ENCODE peak calls at places on chromosomes 2 and 18, in seven cellular contexts. One of them, this sample, is unnamed.

GRCh38 chr18:72637319-72638113 is 93.4 kb upstream of the CBLN2 start:
- DNase-seq in Panc1: no peak
- DNase-seq in astrocyte of the spinal cord: no peak
- DNase-seq in PC-3: no peak
- DNase-seq in mammary epithelial cell: no peak
- DNase-seq in GM20000: no peak
- DNase-seq in GM12865: no peak
- DNase-seq in this sample: no peak

GRCh38 chr2:202116686-202117085 is 43.6 kb downstream of the KIAA2012 start:
- DNase-seq in Panc1: no peak
- DNase-seq in astrocyte of the spinal cord: no peak
- DNase-seq in PC-3: no peak
- DNase-seq in mammary epithelial cell: no peak
- DNase-seq in GM20000: no peak
- DNase-seq in GM12865: no peak
- DNase-seq in this sample: no peak

GRCh38 chr18:58221060-58221725 is 177.2 kb downstream of the NEDD4L start:
- DNase-seq in Panc1: peak
- DNase-seq in astrocyte of the spinal cord: peak
- DNase-seq in PC-3: peak
- DNase-seq in mammary epithelial cell: peak
- DNase-seq in GM20000: no peak
- DNase-seq in GM12865: no peak
- DNase-seq in this sample: peak

GRCh38 chr18:53567935-53568574 is 656.4 kb downstream of the MBD2 start:
- DNase-seq in Panc1: no peak
- DNase-seq in astrocyte of the spinal cord: peak
- DNase-seq in PC-3: peak
- DNase-seq in mammary epithelial cell: no peak
- DNase-seq in GM20000: peak
- DNase-seq in GM12865: peak
- DNase-seq in this sample: peak

GRCh38 chr2:120229341-120229740 is 6.1 kb upstream of the TMEM185B start:
- DNase-seq in Panc1: no peak
- DNase-seq in astrocyte of the spinal cord: no peak
- DNase-seq in PC-3: no peak
- DNase-seq in mammary epithelial cell: no peak
- DNase-seq in GM20000: no peak
- DNase-seq in GM12865: no peak
- DNase-seq in this sample: no peak

GRCh38 chr2:48738806-48739205 is 16.7 kb downstream of the LHCGR start:
- DNase-seq in Panc1: no peak
- DNase-seq in astrocyte of the spinal cord: peak
- DNase-seq in PC-3: peak
- DNase-seq in mammary epithelial cell: peak
- DNase-seq in GM20000: no peak
- DNase-seq in GM12865: no peak
- DNase-seq in this sample: no peak

GRCh38 chr2:69428981-69429380 is 8.3 kb downstream of the NFU1 start:
- DNase-seq in Panc1: no peak
- DNase-seq in astrocyte of the spinal cord: no peak
- DNase-seq in PC-3: no peak
- DNase-seq in mammary epithelial cell: no peak
- DNase-seq in GM20000: no peak
- DNase-seq in GM12865: no peak
- DNase-seq in this sample: no peak

GRCh38 chr18:12911928-12912703 is 28.1 kb upstream of the PTPN2 start:
- DNase-seq in Panc1: no peak
- DNase-seq in astrocyte of the spinal cord: no peak
- DNase-seq in PC-3: no peak
- DNase-seq in mammary epithelial cell: no peak
- DNase-seq in GM20000: no peak
- DNase-seq in GM12865: no peak
- DNase-seq in this sample: no peak

GRCh38 chr2:120531863-120532600 is 186.1 kb downstream of the INHBB start:
- DNase-seq in Panc1: no peak
- DNase-seq in astrocyte of the spinal cord: peak
- DNase-seq in PC-3: no peak
- DNase-seq in mammary epithelial cell: no peak
- DNase-seq in GM20000: no peak
- DNase-seq in GM12865: no peak
- DNase-seq in this sample: no peak

GRCh38 chr2:237702439-237703397 is 75.3 kb downstream of the LRRFIP1 start:
- DNase-seq in Panc1: no peak
- DNase-seq in astrocyte of the spinal cord: peak
- DNase-seq in PC-3: no peak
- DNase-seq in mammary epithelial cell: peak
- DNase-seq in GM20000: no peak
- DNase-seq in GM12865: no peak
- DNase-seq in this sample: peak

GRCh38 chr2:228527481-228527880 is 346.0 kb upstream of the SPHKAP start:
- DNase-seq in Panc1: no peak
- DNase-seq in astrocyte of the spinal cord: no peak
- DNase-seq in PC-3: peak
- DNase-seq in mammary epithelial cell: no peak
- DNase-seq in GM20000: no peak
- DNase-seq in GM12865: no peak
- DNase-seq in this sample: no peak

GRCh38 chr2:237310515-237311114 is 103.3 kb downstream of the COL6A3 start:
- DNase-seq in Panc1: no peak
- DNase-seq in astrocyte of the spinal cord: peak
- DNase-seq in PC-3: peak
- DNase-seq in mammary epithelial cell: no peak
- DNase-seq in GM20000: no peak
- DNase-seq in GM12865: no peak
- DNase-seq in this sample: no peak

GRCh38 chr2:173146590-173146989 is 70.9 kb downstream of the MAP3K20 start:
- DNase-seq in Panc1: no peak
- DNase-seq in astrocyte of the spinal cord: no peak
- DNase-seq in PC-3: peak
- DNase-seq in mammary epithelial cell: no peak
- DNase-seq in GM20000: no peak
- DNase-seq in GM12865: peak
- DNase-seq in this sample: no peak

GRCh38 chr2:174840436-174840835 is 76.2 kb upstream of the CHRNA1 start:
- DNase-seq in Panc1: no peak
- DNase-seq in astrocyte of the spinal cord: peak
- DNase-seq in PC-3: no peak
- DNase-seq in mammary epithelial cell: no peak
- DNase-seq in GM20000: no peak
- DNase-seq in GM12865: no peak
- DNase-seq in this sample: no peak

GRCh38 chr2:127670957-127671290 is 4.4 kb downstream of the LIMS2 start:
- DNase-seq in Panc1: no peak
- DNase-seq in astrocyte of the spinal cord: no peak
- DNase-seq in PC-3: peak
- DNase-seq in mammary epithelial cell: no peak
- DNase-seq in GM20000: no peak
- DNase-seq in GM12865: no peak
- DNase-seq in this sample: no peak

GRCh38 chr2:206521115-206521514 is 77.8 kb downstream of the ADAM23 start:
- DNase-seq in Panc1: no peak
- DNase-seq in astrocyte of the spinal cord: no peak
- DNase-seq in PC-3: no peak
- DNase-seq in mammary epithelial cell: no peak
- DNase-seq in GM20000: no peak
- DNase-seq in GM12865: no peak
- DNase-seq in this sample: no peak

GRCh38 chr2:136080114-136080513 is 37.8 kb downstream of the CXCR4 start:
- DNase-seq in Panc1: no peak
- DNase-seq in astrocyte of the spinal cord: no peak
- DNase-seq in PC-3: peak
- DNase-seq in mammary epithelial cell: no peak
- DNase-seq in GM20000: no peak
- DNase-seq in GM12865: no peak
- DNase-seq in this sample: no peak

GRCh38 chr2:155810411-155810810 is 522.1 kb downstream of the NR4A2 start:
- DNase-seq in Panc1: no peak
- DNase-seq in astrocyte of the spinal cord: no peak
- DNase-seq in PC-3: no peak
- DNase-seq in mammary epithelial cell: no peak
- DNase-seq in GM20000: no peak
- DNase-seq in GM12865: no peak
- DNase-seq in this sample: no peak

GRCh38 chr2:170847716-170848115 is 31.0 kb downstream of the GAD1 start:
- DNase-seq in Panc1: no peak
- DNase-seq in astrocyte of the spinal cord: no peak
- DNase-seq in PC-3: no peak
- DNase-seq in mammary epithelial cell: no peak
- DNase-seq in GM20000: no peak
- DNase-seq in GM12865: no peak
- DNase-seq in this sample: no peak

GRCh38 chr2:170843656-170844055 is 27.0 kb downstream of the GAD1 start:
- DNase-seq in Panc1: peak
- DNase-seq in astrocyte of the spinal cord: peak
- DNase-seq in PC-3: peak
- DNase-seq in mammary epithelial cell: peak
- DNase-seq in GM20000: no peak
- DNase-seq in GM12865: no peak
- DNase-seq in this sample: peak

GRCh38 chr2:170842785-170843184 is 26.1 kb downstream of the GAD1 start:
- DNase-seq in Panc1: no peak
- DNase-seq in astrocyte of the spinal cord: peak
- DNase-seq in PC-3: peak
- DNase-seq in mammary epithelial cell: peak
- DNase-seq in GM20000: no peak
- DNase-seq in GM12865: no peak
- DNase-seq in this sample: no peak

GRCh38 chr2:170846318-170846717 is 29.6 kb downstream of the GAD1 start:
- DNase-seq in Panc1: no peak
- DNase-seq in astrocyte of the spinal cord: no peak
- DNase-seq in PC-3: no peak
- DNase-seq in mammary epithelial cell: no peak
- DNase-seq in GM20000: no peak
- DNase-seq in GM12865: no peak
- DNase-seq in this sample: no peak

GRCh38 chr2:170845343-170845742 is 28.7 kb downstream of the GAD1 start:
- DNase-seq in Panc1: no peak
- DNase-seq in astrocyte of the spinal cord: no peak
- DNase-seq in PC-3: no peak
- DNase-seq in mammary epithelial cell: no peak
- DNase-seq in GM20000: no peak
- DNase-seq in GM12865: peak
- DNase-seq in this sample: no peak
- TF ChIP-seq CTCF in Panc1: peak
- TF ChIP-seq CTCF in astrocyte of the spinal cord: no peak
- TF ChIP-seq CTCF in PC-3: peak
- TF ChIP-seq CTCF in mammary epithelial cell: peak
- TF ChIP-seq CTCF in GM20000: no peak
- TF ChIP-seq CTCF in GM12865: no peak
- TF ChIP-seq CTCF in this sample: no peak

GRCh38 chr2:226693521-226693920 is 106.1 kb downstream of the IRS1 start:
- DNase-seq in Panc1: no peak
- DNase-seq in astrocyte of the spinal cord: no peak
- DNase-seq in PC-3: no peak
- DNase-seq in mammary epithelial cell: no peak
- DNase-seq in GM20000: no peak
- DNase-seq in GM12865: no peak
- DNase-seq in this sample: no peak

GRCh38 chr2:226694142-226694541 is 105.5 kb downstream of the IRS1 start:
- DNase-seq in Panc1: no peak
- DNase-seq in astrocyte of the spinal cord: no peak
- DNase-seq in PC-3: no peak
- DNase-seq in mammary epithelial cell: no peak
- DNase-seq in GM20000: no peak
- DNase-seq in GM12865: no peak
- DNase-seq in this sample: no peak

GRCh38 chr2:226690471-226691024 is 109.1 kb downstream of the IRS1 start:
- DNase-seq in Panc1: no peak
- DNase-seq in astrocyte of the spinal cord: peak
- DNase-seq in PC-3: no peak
- DNase-seq in mammary epithelial cell: no peak
- DNase-seq in GM20000: no peak
- DNase-seq in GM12865: no peak
- DNase-seq in this sample: no peak

GRCh38 chr2:226691265-226691664 is 108.4 kb downstream of the IRS1 start:
- DNase-seq in Panc1: no peak
- DNase-seq in astrocyte of the spinal cord: peak
- DNase-seq in PC-3: no peak
- DNase-seq in mammary epithelial cell: no peak
- DNase-seq in GM20000: no peak
- DNase-seq in GM12865: no peak
- DNase-seq in this sample: no peak

GRCh38 chr2:226692521-226693126 is 107.0 kb downstream of the IRS1 start:
- DNase-seq in Panc1: no peak
- DNase-seq in astrocyte of the spinal cord: no peak
- DNase-seq in PC-3: no peak
- DNase-seq in mammary epithelial cell: peak
- DNase-seq in GM20000: no peak
- DNase-seq in GM12865: no peak
- DNase-seq in this sample: no peak
- TF ChIP-seq CTCF in Panc1: no peak
- TF ChIP-seq CTCF in astrocyte of the spinal cord: no peak
- TF ChIP-seq CTCF in PC-3: no peak
- TF ChIP-seq CTCF in mammary epithelial cell: no peak
- TF ChIP-seq CTCF in GM20000: no peak
- TF ChIP-seq CTCF in GM12865: no peak
- TF ChIP-seq CTCF in this sample: no peak

DNA sequence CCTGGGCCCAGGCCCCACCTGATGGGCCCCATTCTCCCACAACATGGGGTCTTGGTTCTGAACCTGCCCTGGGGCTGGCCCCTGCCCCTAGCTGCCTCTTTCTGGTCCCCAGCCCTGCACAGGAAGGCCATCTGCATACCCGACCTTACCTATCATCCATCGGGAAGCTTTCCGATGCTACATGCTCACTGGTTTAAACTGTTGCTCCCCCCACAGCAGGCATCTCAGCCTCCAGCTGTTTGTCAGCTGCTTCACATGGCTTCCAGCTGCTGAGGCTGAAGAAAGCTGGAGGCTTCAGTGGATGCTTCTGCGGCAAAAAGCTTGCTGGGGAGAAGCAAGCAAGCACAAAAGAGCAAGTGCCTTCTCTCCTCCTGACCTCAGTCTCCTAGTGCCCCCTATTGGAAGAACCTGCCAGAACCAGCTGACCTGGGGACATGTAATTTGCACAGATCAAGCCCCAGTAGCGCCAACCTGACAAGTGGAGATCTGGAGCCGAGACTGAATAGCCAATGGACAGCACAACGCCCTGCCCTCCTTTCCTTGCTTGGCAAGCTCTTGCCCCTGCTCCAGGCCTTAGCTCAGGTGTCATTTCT is 24.1 kb upstream of the RHOB start:
- DNase-seq in Panc1: no peak
- DNase-seq in astrocyte of the spinal cord: peak
- DNase-seq in PC-3: no peak
- DNase-seq in mammary epithelial cell: peak
- DNase-seq in GM20000: peak
- DNase-seq in GM12865: peak
- DNase-seq in this sample: no peak
- TF ChIP-seq CTCF in Panc1: no peak
- TF ChIP-seq CTCF in astrocyte of the spinal cord: no peak
- TF ChIP-seq CTCF in PC-3: peak
- TF ChIP-seq CTCF in mammary epithelial cell: peak
- TF ChIP-seq CTCF in GM20000: peak
- TF ChIP-seq CTCF in GM12865: peak
- TF ChIP-seq CTCF in this sample: peak

DNA sequence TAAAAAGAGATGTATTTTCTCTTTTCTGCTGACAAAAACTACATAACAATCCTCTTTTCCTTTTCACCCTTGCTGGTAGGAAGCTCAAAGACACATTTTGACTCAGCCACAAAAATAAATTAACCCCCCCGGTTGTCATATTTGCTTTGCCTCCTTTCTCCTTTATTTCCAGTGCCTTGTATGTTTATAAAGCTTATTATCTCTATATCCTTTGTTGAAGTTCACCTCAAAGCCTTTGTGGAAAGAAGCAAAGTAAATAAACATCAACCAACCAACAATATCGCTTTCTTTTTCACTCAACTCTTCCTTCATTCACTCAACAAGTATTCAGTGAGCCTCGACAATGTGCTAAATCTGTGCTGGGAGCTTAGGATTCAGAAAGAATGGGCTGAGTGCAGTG is 276.5 kb upstream of the ID2 start:
- DNase-seq in Panc1: no peak
- DNase-seq in astrocyte of the spinal cord: no peak
- DNase-seq in PC-3: no peak
- DNase-seq in mammary epithelial cell: no peak
- DNase-seq in GM20000: no peak
- DNase-seq in GM12865: no peak
- DNase-seq in this sample: no peak
- TF ChIP-seq CTCF in Panc1: no peak
- TF ChIP-seq CTCF in astrocyte of the spinal cord: no peak
- TF ChIP-seq CTCF in PC-3: no peak
- TF ChIP-seq CTCF in mammary epithelial cell: no peak
- TF ChIP-seq CTCF in GM20000: no peak
- TF ChIP-seq CTCF in GM12865: no peak
- TF ChIP-seq CTCF in this sample: no peak